ENCODE peak calls at places on chromosomes 13 and 19, in nine cellular contexts. Z, T, S, B, O, J, X, N and D are unnamed samples.

GRCh38 chr19:36986601-36987000 is 70.5 kb downstream of the ZNF568 start:
- DNase-seq in Z (no peak), T (no peak), S (no peak), B (no peak), O (no peak), J (no peak), X (no peak), N (no peak), D (no peak)

GRCh38 chr19:5560156-5560555 is 7.6 kb downstream of the TINCR start:
- DNase-seq in Z (no peak), T (no peak), S (no peak), B (no peak), O (no peak), J (no peak), X (no peak), N (no peak), D (no peak)

GRCh38 chr19:11797491-11797890 is 832 bp upstream of the ZNF491 start:
- DNase-seq in Z (peak; percentile 80), T (no peak), S (peak; percentile 87), B (peak; percentile 81), O (peak; percentile 94), J (peak; percentile 88), X (peak; percentile 83), N (peak; percentile 54), D (peak; percentile 90)

GRCh38 chr13:38821753-38822551 is 135.1 kb downstream of the FREM2 start:
- DNase-seq in Z (no peak), T (no peak), S (no peak), B (no peak), O (no peak), J (no peak), X (peak; percentile 63), N (no peak), D (no peak)

GRCh38 chr19:44856438-44857083 is 10.5 kb downstream of the NECTIN2 start:
- DNase-seq in Z (no peak), T (no peak), S (no peak), B (no peak), O (no peak), J (no peak), X (no peak), N (no peak), D (peak; percentile 68)

GRCh38 chr13:75318138-75318833 is 163.7 kb downstream of the TBC1D4 start:
- DNase-seq in Z (no peak), T (no peak), S (no peak), B (no peak), O (no peak), J (no peak), X (no peak), N (no peak), D (no peak)

GRCh38 chr13:96862093-96862492 is 132.2 kb downstream of the OXGR1 start:
- DNase-seq in Z (no peak), T (no peak), S (no peak), B (no peak), O (no peak), J (no peak), X (no peak), N (no peak), D (no peak)

GRCh38 chr13:51849145-51850101 is 4.4 kb upstream of the TMEM272 start:
- DNase-seq in Z (no peak), T (peak; percentile 67), S (peak; percentile 30), B (no peak), O (no peak), J (no peak), X (no peak), N (no peak), D (no peak)

GRCh38 chr19:15534957-15535864 is 26.9 kb downstream of the CYP4F22 start:
- DNase-seq in Z (no peak), T (no peak), S (no peak), B (no peak), O (no peak), J (no peak), X (no peak), N (no peak), D (no peak)

GRCh38 chr19:5078666-5079409 is 109.9 kb downstream of the KDM4B start:
- DNase-seq in Z (no peak), T (no peak), S (no peak), B (no peak), O (no peak), J (no peak), X (no peak), N (no peak), D (no peak)

GRCh38 chr19:57512845-57513244 is 13.1 kb downstream of the ZNF773 start:
- DNase-seq in Z (no peak), T (no peak), S (peak; percentile 34), B (no peak), O (no peak), J (no peak), X (no peak), N (no peak), D (no peak)

GRCh38 chr19:3463039-3463958 is 17.0 kb downstream of the SMIM24 start:
- DNase-seq in Z (no peak), T (no peak), S (no peak), B (peak; percentile 21), O (no peak), J (no peak), X (no peak), N (no peak), D (no peak)

DNA sequence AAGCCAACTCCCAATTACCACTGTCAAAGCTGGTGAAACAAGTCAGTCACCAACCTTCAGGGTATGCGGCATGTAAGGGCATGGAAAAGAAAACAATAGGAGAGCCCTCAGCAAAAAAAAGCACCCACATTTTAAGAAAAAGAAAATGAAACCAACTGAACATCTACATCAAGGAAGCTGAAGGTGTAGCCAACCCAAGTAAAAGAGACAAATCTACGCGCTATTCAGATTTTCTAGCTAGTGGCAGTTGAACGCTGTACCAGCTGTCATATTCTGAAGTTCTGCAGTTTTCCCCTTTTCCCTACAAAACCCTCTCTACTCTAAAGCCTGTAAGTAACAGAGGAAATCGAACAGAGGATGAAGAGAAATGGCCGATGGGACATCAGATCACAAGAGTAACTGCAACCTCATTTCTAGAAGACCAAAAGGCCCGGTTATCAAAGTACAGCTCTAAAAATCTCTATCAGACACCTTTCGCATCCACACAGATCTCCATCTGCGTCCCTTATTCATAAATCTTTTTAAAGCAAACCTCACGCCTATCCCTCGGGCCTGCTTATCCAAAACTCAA is 1.4 kb downstream of the MYCBP2 start:
- DNase-seq in Z (no peak), T (no peak), S (no peak), B (no peak), O (no peak), J (no peak), X (no peak), N (no peak), D (no peak)
- H3K27ac ChIP-seq in Z (peak overlapping the region; percentile 37), T (no peak overlapping the region), S (peak overlapping the region; percentile 45), B (peak overlapping the region; percentile 86), O (peak overlapping the region; percentile 94), J (peak overlapping the region; percentile 91), X (peak overlapping the region; percentile 94), N (peak overlapping the region; percentile 88), D (peak overlapping the region; percentile 56)

DNA sequence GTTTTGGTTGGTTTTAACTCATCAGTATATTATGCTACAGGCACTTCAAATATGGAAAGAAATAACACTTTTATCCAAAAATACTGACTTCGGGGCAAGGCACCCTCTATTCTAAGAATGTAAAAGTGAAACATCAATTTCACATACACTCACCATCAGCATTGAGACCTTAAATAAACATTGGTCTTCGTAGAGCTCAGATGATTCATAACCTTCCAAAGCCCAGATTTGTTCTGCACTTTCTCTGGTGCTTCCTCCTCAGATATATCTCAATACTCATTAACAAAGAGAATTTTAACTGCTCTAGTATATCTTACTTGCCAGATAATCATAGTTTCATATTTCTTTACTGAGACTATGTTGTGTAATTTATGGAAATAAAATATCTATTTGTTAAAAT is 794.3 kb downstream of the LIG4 start:
- DNase-seq in Z (no peak), T (no peak), S (peak; percentile 75), B (no peak), O (no peak), J (no peak), X (no peak), N (no peak), D (no peak)
- H3K4me3 ChIP-seq in Z (no peak overlapping the region), T (no peak overlapping the region), S (no peak overlapping the region), B (no peak overlapping the region), O (no peak overlapping the region), J (no peak overlapping the region), X (no peak overlapping the region), N (no peak overlapping the region), D (no peak overlapping the region)

GRCh38 chr19:13839193-13839937 is 37.6 kb upstream of the NANOS3 start:
- DNase-seq in Z (peak; percentile 81), T (no peak), S (peak; percentile 84), B (peak; percentile 77), O (peak; percentile 95), J (peak; percentile 94), X (peak; percentile 86), N (peak; percentile 69), D (peak; percentile 92)

GRCh38 chr19:13838071-13838942 is 38.6 kb upstream of the NANOS3 start:
- DNase-seq in Z (no peak), T (no peak), S (no peak), B (no peak), O (no peak), J (no peak), X (no peak), N (no peak), D (no peak)

GRCh38 chr19:13840751-13841338 is 36.1 kb upstream of the NANOS3 start:
- DNase-seq in Z (no peak), T (no peak), S (no peak), B (no peak), O (no peak), J (no peak), X (no peak), N (no peak), D (no peak)

GRCh38 chr19:13839938-13840750 is 36.8 kb upstream of the NANOS3 start:
- DNase-seq in Z (peak; percentile 44), T (no peak), S (peak; percentile 51), B (no peak), O (peak; percentile 84), J (peak; percentile 89), X (peak; percentile 71), N (no peak), D (peak; percentile 63)

GRCh38 chr19:13838943-13839192 is 38.1 kb upstream of the NANOS3 start:
- DNase-seq in Z (no peak), T (no peak), S (no peak), B (peak; percentile 85), O (no peak), J (peak; percentile 96), X (no peak), N (no peak), D (no peak)
- TF ChIP-seq POLR2A in Z (no peak), T (no peak), S (peak; percentile 90), B (no peak), O (no peak), J (peak; percentile 61), X (no peak), N (peak; percentile 89), D (peak; percentile 44)

DNA sequence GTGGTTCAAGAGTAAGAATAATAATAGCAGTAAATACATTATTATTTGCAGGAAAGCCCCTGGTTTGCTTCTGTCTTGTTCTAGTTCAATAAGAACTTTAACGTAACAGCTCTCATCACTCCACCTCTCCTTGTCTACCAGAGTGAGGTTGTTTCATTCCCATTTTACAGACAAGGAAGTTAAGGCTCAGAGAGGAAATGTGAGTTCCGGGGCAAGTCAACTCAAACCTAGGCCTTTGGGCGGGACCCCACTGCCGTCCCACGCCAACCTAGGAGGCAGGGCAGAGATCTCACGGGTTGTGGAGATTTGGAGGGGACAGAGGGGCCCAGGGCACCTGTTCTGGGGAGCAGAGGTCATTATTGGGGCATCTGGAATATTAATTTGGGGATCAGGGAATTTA is 1.5 kb downstream of the MAP4K1 start:
- DNase-seq in Z (no peak), T (no peak), S (no peak), B (no peak), O (no peak), J (no peak), X (no peak), N (peak; percentile 7), D (no peak)
- H3K27ac ChIP-seq in Z (no peak overlapping the region), T (no peak overlapping the region), S (no peak overlapping the region), B (no peak overlapping the region), O (no peak overlapping the region), J (no peak overlapping the region), X (no peak overlapping the region), N (peak overlapping the region; percentile 98), D (no peak overlapping the region)